ENCODE peak calls at places on chromosome 3, in four cellular contexts. C is sigmoid colon, W is choroid plexus epithelial cell, P is endothelial cell. Z is an unnamed sample.

GRCh38 chr3:126487151-126487771 is 11.6 kb upstream of the ZXDC start:
- DNase-seq in C (no peak), W (peak), P (peak), Z (peak)

GRCh38 chr3:64319391-64319790 is 94.1 kb upstream of the PRICKLE2 start:
- DNase-seq in P (peak), W (peak), C (no peak), Z (no peak)

GRCh38 chr3:52022323-52023100 is 26.8 kb upstream of the RPL29 start:
- DNase-seq in C (no peak), W (no peak), P (no peak), Z (no peak)

GRCh38 chr3:29317659-29318173 is 36.8 kb downstream of the RBMS3 start:
- DNase-seq in C (no peak), P (no peak), W (no peak), Z (no peak)

GRCh38 chr3:141076821-141077571 is 25.8 kb downstream of the SPSB4 start:
- DNase-seq in W (peak), C (peak), P (no peak), Z (peak)

GRCh38 chr3:2303567-2303966 is 204.9 kb downstream of the CNTN4 start:
- DNase-seq in P (no peak), C (no peak), W (peak), Z (peak)

GRCh38 chr3:168275662-168276061 is 179.9 kb upstream of the GOLIM4 start:
- DNase-seq in W (no peak), C (no peak), P (no peak), Z (no peak)

GRCh38 chr3:31670136-31670535 is 137.4 kb downstream of the STT3B start:
- DNase-seq in P (no peak), W (no peak), C (no peak), Z (no peak)

GRCh38 chr3:48157950-48158376 is 30.3 kb downstream of the CDC25A start:
- DNase-seq in P (peak), W (peak), C (peak), Z (peak)

GRCh38 chr3:43144811-43145490 is 39.1 kb upstream of the POMGNT2 start:
- DNase-seq in P (no peak), W (peak), C (no peak), Z (no peak)

GRCh38 chr3:114732353-114732752 is 414.7 kb downstream of the ZBTB20 start:
- DNase-seq in P (no peak), C (no peak), W (no peak), Z (no peak)

GRCh38 chr3:182959474-182960350 is 20.6 kb downstream of the DCUN1D1 start:
- DNase-seq in W (peak), C (no peak), P (no peak), Z (no peak)

GRCh38 chr3:71107926-71108325 is 475.6 kb downstream of the FOXP1 start:
- DNase-seq in W (no peak), C (no peak), P (no peak), Z (no peak)

GRCh38 chr3:76551739-76552138 is 488.2 kb upstream of the ROBO2 start:
- DNase-seq in W (no peak), C (no peak), P (no peak), Z (no peak)

GRCh38 chr3:133040696-133041523 is 2.7 kb downstream of the TMEM108 start:
- DNase-seq in C (peak), W (peak), P (peak), Z (peak)

GRCh38 chr3:106560451-106560966 is 691.7 kb upstream of the CBLB start:
- DNase-seq in W (peak), P (no peak), C (no peak), Z (no peak)

GRCh38 chr3:171791695-171792082 is 18.6 kb downstream of the PLD1 start:
- DNase-seq in W (peak), P (peak), C (no peak), Z (no peak)

GRCh38 chr3:161035711-161036110 is 69.4 kb downstream of the B3GALNT1 start:
- DNase-seq in C (no peak), P (no peak), W (peak), Z (no peak)

GRCh38 chr3:141239551-141240281 is 8.1 kb downstream of the PXYLP1 start:
- DNase-seq in W (no peak), C (no peak), P (no peak), Z (no peak)

GRCh38 chr3:100087203-100087602 is 27.1 kb downstream of the FILIP1L start:
- DNase-seq in P (no peak), W (peak), C (no peak), Z (peak)

GRCh38 chr3:49724586-49724985 is 835 bp upstream of the GMPPB start:
- DNase-seq in P (no peak), W (no peak), C (peak), Z (peak)

GRCh38 chr3:183100376-183100775 is 1.1 kb upstream of the MCCC1 start:
- DNase-seq in C (no peak), P (no peak), W (peak), Z (no peak)

GRCh38 chr3:23475446-23475845 is 272.3 kb downstream of the UBE2E2 start:
- DNase-seq in W (no peak), P (no peak), C (no peak), Z (no peak)

GRCh38 chr3:72679540-72680198 is 168.6 kb downstream of the SHQ1 start:
- DNase-seq in P (no peak), C (no peak), W (no peak), Z (no peak)

GRCh38 chr3:72700106-72700505 is 148.1 kb downstream of the SHQ1 start:
- DNase-seq in C (no peak), P (no peak), W (no peak), Z (no peak)

GRCh38 chr3:150365132-150365604 is 42.9 kb upstream of the TSC22D2 start:
- DNase-seq in W (peak), P (no peak), C (no peak), Z (no peak)

GRCh38 chr3:130897316-130897715 is 3.4 kb downstream of the ATP2C1 start:
- DNase-seq in C (no peak), P (no peak), W (peak), Z (no peak)

GRCh38 chr3:100570811-100571210 is 38.6 kb upstream of the ADGRG7 start:
- DNase-seq in W (no peak), C (no peak), P (no peak), Z (no peak)

GRCh38 chr3:148882288-148882687 is 17.2 kb downstream of the CPA3 start:
- DNase-seq in P (no peak), W (peak), C (no peak), Z (no peak)

GRCh38 chr3:148883163-148883562 is 18.1 kb downstream of the CPA3 start:
- DNase-seq in W (no peak), P (no peak), C (no peak), Z (no peak)

GRCh38 chr3:148879256-148879655 is 14.2 kb downstream of the CPA3 start:
- DNase-seq in P (no peak), W (no peak), C (no peak), Z (no peak)

GRCh38 chr3:148881286-148881685 is 16.2 kb downstream of the CPA3 start:
- DNase-seq in C (no peak), W (peak), P (no peak), Z (no peak)

GRCh38 chr3:148880681-148881080 is 15.6 kb downstream of the CPA3 start:
- DNase-seq in C (no peak), P (peak), W (peak), Z (no peak)
- TF ChIP-seq CTCF in C (no peak), P (no peak), W (no peak), Z (no peak)

GRCh38 chr3:9033867-9034266 is 70.6 kb upstream of the RAD18 start:
- DNase-seq in W (no peak), C (no peak), P (no peak), Z (no peak)
- TF ChIP-seq CTCF in W (no peak), C (no peak), P (no peak), Z (no peak)

GRCh38 chr3:176359211-176359610 is 838.1 kb downstream of the TBL1XR1 start:
- DNase-seq in P (no peak), W (no peak), C (no peak), Z (no peak)
- TF ChIP-seq CTCF in P (no peak), W (peak), C (no peak), Z (no peak)

GRCh38 chr3:12948371-12948770 is 107.0 kb upstream of the RPL32 start:
- DNase-seq in P (no peak), W (peak), C (no peak), Z (no peak)

GRCh38 chr3:12946661-12947316 is 105.4 kb upstream of the RPL32 start:
- DNase-seq in P (no peak), C (no peak), W (no peak), Z (no peak)

GRCh38 chr3:12946134-12946533 is 104.8 kb upstream of the RPL32 start:
- DNase-seq in W (no peak), C (no peak), P (no peak), Z (no peak)

GRCh38 chr3:12948891-12949711 is 107.7 kb upstream of the RPL32 start:
- DNase-seq in P (no peak), C (no peak), W (no peak), Z (peak)

GRCh38 chr3:12947504-12948369 is 106.4 kb upstream of the RPL32 start:
- DNase-seq in W (peak), P (no peak), C (peak), Z (no peak)
- TF ChIP-seq CTCF in W (peak), P (no peak), C (no peak), Z (no peak)

GRCh38 chr3:36714343-36714742 is 50.0 kb downstream of the DCLK3 start:
- DNase-seq in P (no peak), C (no peak), W (peak), Z (no peak)
- TF ChIP-seq CTCF in P (no peak), C (no peak), W (peak), Z (no peak)

GRCh38 chr3:67381667-67382272 is 272.6 kb downstream of the SUCLG2 start:
- DNase-seq in C (no peak), P (peak), W (peak), Z (peak)
- TF ChIP-seq CTCF in C (peak), P (peak), W (peak), Z (peak)

GRCh38 chr3:57963811-57964346 is 44.3 kb upstream of the FLNB start:
- DNase-seq in W (no peak), C (no peak), P (no peak), Z (no peak)

GRCh38 chr3:57961177-57961827 is 46.9 kb upstream of the FLNB start:
- DNase-seq in W (no peak), C (no peak), P (no peak), Z (no peak)

GRCh38 chr3:57962448-57962834 is 45.8 kb upstream of the FLNB start:
- DNase-seq in P (no peak), C (no peak), W (no peak), Z (no peak)

GRCh38 chr3:57960174-57960505 is 48.1 kb upstream of the FLNB start:
- DNase-seq in C (no peak), P (no peak), W (peak), Z (no peak)

GRCh38 chr3:57961828-57962447 is 46.3 kb upstream of the FLNB start:
- DNase-seq in C (no peak), W (peak), P (no peak), Z (no peak)
- TF ChIP-seq CTCF in C (no peak), W (peak), P (peak), Z (peak)